ENCODE peak calls at places on chromosomes 1 and 21, in six cellular contexts. A is left ventricle myocardium inferior; L is lower lobe of right lung; S is putamen; H is CD8-positive, alpha-beta T cell; E is transverse colon. N is an unnamed sample.
A peak's percentile ranks its signal among the peaks of the same experiment; 100 is the strongest.

GRCh38 chr1:110476028-110476765 is 25.2 kb downstream of the PROK1 start:
- DNase-seq in A (no peak), L (no peak), S (no peak), H (no peak), E (no peak), N (no peak)

GRCh38 chr1:160078392-160079195 is 2.7 kb upstream of the KCNJ9 start:
- DNase-seq in A (no peak), L (no peak), S (peak; percentile 82), H (peak; percentile 50), E (peak; percentile 62), N (no peak)

GRCh38 chr1:8094481-8095241 is 68.6 kb upstream of the ERRFI1 start:
- DNase-seq in A (no peak), L (no peak), S (no peak), H (no peak), E (peak; percentile 34), N (no peak)

GRCh38 chr1:186082235-186082937 is 292.7 kb downstream of the TPR start:
- DNase-seq in A (peak; percentile 61), L (peak; percentile 67), S (peak; percentile 7), H (no peak), E (peak; percentile 86), N (peak; percentile 76)

GRCh38 chr1:51644533-51645197 is 27.8 kb downstream of the OSBPL9 start:
- DNase-seq in A (no peak), L (no peak), S (no peak), H (no peak), E (peak; percentile 21), N (no peak)

GRCh38 chr1:203331224-203331623 is 19.7 kb downstream of the FMOD start:
- DNase-seq in A (no peak), L (no peak), S (no peak), H (no peak), E (no peak), N (no peak)

GRCh38 chr1:13781228-13781627 is 81.2 kb downstream of the PRDM2 start:
- DNase-seq in A (no peak), L (no peak), S (no peak), H (no peak), E (no peak), N (no peak)

GRCh38 chr1:116587496-116588308 is 16.9 kb upstream of the CD58 start:
- DNase-seq in A (no peak), L (no peak), S (no peak), H (no peak), E (no peak), N (no peak)

GRCh38 chr1:241063281-241063680 is 293.7 kb downstream of the RGS7 start:
- DNase-seq in A (no peak), L (no peak), S (no peak), H (no peak), E (no peak), N (no peak)

GRCh38 chr1:33993301-33993700 is 129.4 kb downstream of the HMGB4 start:
- DNase-seq in A (no peak), L (no peak), S (no peak), H (no peak), E (no peak), N (no peak)

GRCh38 chr1:176602388-176603004 is 139.5 kb downstream of the PAPPA2 start:
- DNase-seq in A (no peak), L (no peak), S (no peak), H (no peak), E (no peak), N (no peak)

GRCh38 chr21:46052703-46053651 is 44.9 kb upstream of the COL6A2 start:
- DNase-seq in A (no peak), L (peak; percentile 42), S (no peak), H (no peak), E (no peak), N (no peak)

GRCh38 chr1:222167111-222167510 is 380.8 kb downstream of the HHIPL2 start:
- DNase-seq in A (peak; percentile 22), L (no peak), S (no peak), H (no peak), E (peak; percentile 24), N (peak; percentile 54)

GRCh38 chr1:152473887-152474537 is 36.6 kb upstream of the LCE5A start:
- DNase-seq in A (no peak), L (no peak), S (no peak), H (no peak), E (no peak), N (no peak)

GRCh38 chr1:9321986-9322715 is 29.5 kb downstream of the SPSB1 start:
- DNase-seq in A (no peak), L (no peak), S (no peak), H (no peak), E (no peak), N (no peak)

GRCh38 chr1:55143686-55144085 is 71.5 kb downstream of the USP24 start:
- DNase-seq in A (no peak), L (no peak), S (no peak), H (no peak), E (no peak), N (no peak)

GRCh38 chr1:75257424-75257823 is 123.2 kb downstream of the LHX8 start:
- DNase-seq in A (no peak), L (no peak), S (no peak), H (no peak), E (no peak), N (no peak)

GRCh38 chr1:97123717-97124446 is 402.3 kb downstream of the PTBP2 start:
- DNase-seq in A (no peak), L (no peak), S (no peak), H (no peak), E (no peak), N (no peak)

GRCh38 chr1:169150631-169151337 is 44.3 kb downstream of the ATP1B1 start:
- DNase-seq in A (no peak), L (no peak), S (no peak), H (no peak), E (no peak), N (no peak)

GRCh38 chr1:169893645-169894423 is at the start of gene SCYL3:
- DNase-seq in A (peak; percentile 93), L (peak; percentile 94), S (peak; percentile 99), H (peak; percentile 89), E (peak; percentile 93), N (peak; percentile 97)

GRCh38 chr1:234611153-234611798 is 1.3 kb upstream of the IRF2BP2 start:
- DNase-seq in A (no peak), L (no peak), S (peak; percentile 81), H (peak; percentile 64), E (no peak), N (no peak)

GRCh38 chr1:151539321-151540020 is 638 bp upstream of the TUFT1 start:
- DNase-seq in A (peak; percentile 59), L (peak; percentile 91), S (peak; percentile 11), H (peak; percentile 22), E (peak; percentile 95), N (peak; percentile 84)

GRCh38 chr1:46580140-46580903 is 23.7 kb downstream of the MKNK1 start:
- DNase-seq in A (no peak), L (no peak), S (no peak), H (no peak), E (no peak), N (no peak)

GRCh38 chr1:200740291-200741212 is 1.9 kb downstream of the CAMSAP2 start:
- DNase-seq in A (no peak), L (no peak), S (no peak), H (no peak), E (no peak), N (no peak)

GRCh38 chr1:180937624-180938225 is 25.0 kb downstream of the KIAA1614 start:
- DNase-seq in A (no peak), L (no peak), S (no peak), H (no peak), E (no peak), N (no peak)

N was measured in right cardiac atrium.